ENCODE peak calls at places on chromosomes 16 and 17, in seven cellular contexts. B is H1, S is H9, T is neuronal stem cell, R is IMR-90, A is mesenchymal stem cell, D is trophoblast cell. N is an unnamed sample.

GRCh38 chr16:70432800-70433455 is 6.0 kb downstream of the ST3GAL2 start:
- DNase-seq in S (no peak), D (no peak), T (no peak), B (no peak), R (no peak), A (peak), N (no peak)

GRCh38 chr17:46190763-46191162 is 2.5 kb downstream of the KANSL1 start:
- DNase-seq in B (no peak), R (peak), S (no peak), A (no peak), D (no peak), T (no peak), N (no peak)

GRCh38 chr16:11748023-11748403 is 5.4 kb upstream of the TXNDC11 start:
- DNase-seq in A (no peak), R (no peak), T (no peak), D (no peak), B (no peak), S (no peak), N (no peak)

GRCh38 chr17:57903961-57904360 is 51.3 kb downstream of the CUEDC1 start:
- DNase-seq in D (no peak), T (no peak), S (no peak), R (no peak), A (no peak), B (no peak), N (no peak)

GRCh38 chr16:89114159-89114981 is 20.7 kb downstream of the ACSF3 start:
- DNase-seq in S (peak), T (peak), A (no peak), B (no peak), D (no peak), R (no peak), N (peak)

GRCh38 chr17:48681609-48682008 is 40.7 kb downstream of the PRAC1 start:
- DNase-seq in S (no peak), D (no peak), R (no peak), B (no peak), T (no peak), A (no peak), N (no peak)

GRCh38 chr16:3564889-3565141 is 12.4 kb downstream of the NLRC3 start:
- DNase-seq in S (no peak), R (no peak), A (no peak), D (no peak), B (no peak), T (no peak), N (no peak)

GRCh38 chr16:12016166-12016947 is 39.8 kb downstream of the SNX29 start:
- DNase-seq in T (no peak), S (no peak), B (no peak), A (no peak), R (peak), D (no peak), N (no peak)

GRCh38 chr17:27233059-27233458 is 60.9 kb upstream of the WSB1 start:
- DNase-seq in R (no peak), S (no peak), D (no peak), A (no peak), B (no peak), T (no peak), N (no peak)

GRCh38 chr17:27230996-27231395 is 62.9 kb upstream of the WSB1 start:
- DNase-seq in R (no peak), S (no peak), D (no peak), T (no peak), B (no peak), A (no peak), N (no peak)

GRCh38 chr17:27232328-27232727 is 61.6 kb upstream of the WSB1 start:
- DNase-seq in A (no peak), S (no peak), T (no peak), R (no peak), B (no peak), D (no peak), N (no peak)

GRCh38 chr17:27236710-27237315 is 57.1 kb upstream of the WSB1 start:
- DNase-seq in D (peak), B (no peak), T (peak), R (peak), S (peak), A (peak), N (peak)

GRCh38 chr17:27233783-27234182 is 60.1 kb upstream of the WSB1 start:
- DNase-seq in R (no peak), S (no peak), B (no peak), D (no peak), A (no peak), T (no peak), N (no peak)
- H3K4me2 ChIP-seq in R (no peak), S (no peak), B (no peak), D (no peak), A (no peak), T (no peak), N (no peak)

GRCh38 chr16:85148959-85149358 is 36.7 kb upstream of the CIBAR2 start:
- DNase-seq in A (peak), D (no peak), B (no peak), R (no peak), T (no peak), S (no peak), N (no peak)

GRCh38 chr16:85145734-85146531 is 33.7 kb upstream of the CIBAR2 start:
- DNase-seq in R (no peak), S (no peak), B (no peak), T (no peak), A (no peak), D (peak), N (no peak)

GRCh38 chr16:85145188-85145587 is 32.9 kb upstream of the CIBAR2 start:
- DNase-seq in T (no peak), B (no peak), D (no peak), A (no peak), S (no peak), R (no peak), N (no peak)

GRCh38 chr16:85146532-85146797 is 34.2 kb upstream of the CIBAR2 start:
- DNase-seq in B (no peak), S (no peak), D (no peak), T (no peak), R (no peak), A (no peak), N (no peak)

GRCh38 chr16:85146922-85147651 is 34.8 kb upstream of the CIBAR2 start:
- DNase-seq in B (no peak), S (no peak), R (no peak), A (peak), D (peak), T (no peak), N (peak)
- H3K27ac ChIP-seq in B (no peak), S (no peak), R (no peak), A (no peak), D (no peak), T (no peak), N (no peak)

GRCh38 chr16:10694830-10695229 is at the start of gene TEKT5:
- DNase-seq in A (no peak), R (no peak), T (no peak), S (no peak), B (no peak), D (no peak), N (no peak)
- H2BK120ac ChIP-seq in A (no peak), R (no peak), T (no peak), S (no peak), B (no peak), D (no peak), N (no peak)

DNA sequence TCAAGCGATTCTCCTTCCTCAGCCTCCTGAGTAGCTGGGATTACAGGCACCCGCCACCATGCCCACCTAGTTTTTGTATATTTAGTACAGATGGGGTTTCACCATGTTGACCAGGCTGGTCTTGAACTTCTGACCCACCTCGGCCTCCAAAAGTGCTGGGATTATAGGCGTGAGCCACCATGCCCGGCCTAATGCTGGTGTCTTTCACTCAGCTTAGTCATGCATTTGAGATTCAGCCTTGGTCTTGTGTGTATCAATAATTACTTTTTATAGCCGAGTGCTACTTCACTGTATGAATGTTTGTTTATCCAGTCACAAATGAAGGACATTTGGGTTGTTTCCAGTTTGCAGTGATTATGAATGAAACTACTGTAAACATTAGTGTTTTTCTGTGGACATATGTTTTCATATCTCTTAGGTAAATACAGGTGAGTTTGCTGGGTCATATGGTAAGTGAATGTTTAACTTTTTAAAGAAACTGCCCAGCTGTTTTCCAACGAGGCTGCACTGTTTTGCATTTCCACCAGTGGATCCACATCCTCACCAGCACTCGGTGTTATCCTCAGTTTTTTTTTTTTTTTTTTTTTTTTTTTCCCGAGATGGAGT is 11.0 kb upstream of the PLCG2 start:
- DNase-seq in T (no peak), D (no peak), B (no peak), S (no peak), R (no peak), A (no peak), N (no peak)
- H3K4me2 ChIP-seq in T (no peak), D (no peak), B (no peak), S (no peak), R (no peak), A (no peak), N (no peak)

GRCh38 chr17:63709110-63709509 is 9.2 kb upstream of the LIMD2 start:
- DNase-seq in D (no peak), B (no peak), S (no peak), T (no peak), R (no peak), A (no peak), N (no peak)

GRCh38 chr17:63718981-63719380 is 19.1 kb upstream of the LIMD2 start:
- DNase-seq in T (no peak), A (no peak), B (no peak), D (no peak), S (no peak), R (no peak), N (no peak)

GRCh38 chr17:63716426-63716825 is 16.5 kb upstream of the LIMD2 start:
- DNase-seq in D (no peak), S (no peak), T (no peak), R (no peak), A (no peak), B (no peak), N (no peak)

DNA sequence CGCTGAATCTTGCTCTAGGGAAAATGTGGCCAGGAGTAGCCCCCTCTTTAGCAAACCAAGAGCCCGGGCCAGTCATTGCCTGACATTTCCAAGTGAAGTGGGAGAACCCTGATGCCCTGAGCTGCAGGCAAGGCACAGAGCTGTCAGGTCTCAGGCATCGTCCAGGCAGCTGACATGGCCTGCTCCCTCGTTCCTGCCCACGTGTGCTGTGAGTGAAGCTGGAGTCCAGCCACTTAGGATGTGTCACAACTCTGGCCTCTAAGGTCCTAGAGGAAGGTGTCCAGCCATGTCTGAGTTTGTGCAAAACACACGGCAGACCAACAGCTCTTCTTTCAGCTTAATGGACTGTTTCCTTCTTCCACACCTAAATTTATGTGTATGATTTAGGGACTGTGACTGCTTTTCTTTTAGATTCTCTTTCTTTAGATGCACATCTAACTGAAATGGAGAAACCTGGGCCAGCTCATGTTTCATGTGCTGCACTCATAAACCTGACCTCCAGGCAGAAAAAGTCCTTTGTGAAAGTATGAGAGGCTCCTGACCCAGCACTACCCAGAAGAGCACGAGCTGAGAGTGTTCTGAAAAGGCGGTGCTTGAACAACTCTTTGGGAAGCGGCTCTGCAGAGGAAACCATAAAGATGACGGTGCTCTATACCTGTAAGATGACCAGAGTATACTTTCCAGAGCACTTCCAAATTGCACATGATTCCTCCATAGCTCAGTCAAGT is 14.8 kb upstream of the LIMD2 start:
- DNase-seq in S (no peak), T (no peak), R (peak), A (peak), D (no peak), B (no peak), N (no peak)
- H3K27ac ChIP-seq in S (no peak), T (no peak), R (no peak), A (no peak), D (no peak), B (no peak), N (no peak)

DNA sequence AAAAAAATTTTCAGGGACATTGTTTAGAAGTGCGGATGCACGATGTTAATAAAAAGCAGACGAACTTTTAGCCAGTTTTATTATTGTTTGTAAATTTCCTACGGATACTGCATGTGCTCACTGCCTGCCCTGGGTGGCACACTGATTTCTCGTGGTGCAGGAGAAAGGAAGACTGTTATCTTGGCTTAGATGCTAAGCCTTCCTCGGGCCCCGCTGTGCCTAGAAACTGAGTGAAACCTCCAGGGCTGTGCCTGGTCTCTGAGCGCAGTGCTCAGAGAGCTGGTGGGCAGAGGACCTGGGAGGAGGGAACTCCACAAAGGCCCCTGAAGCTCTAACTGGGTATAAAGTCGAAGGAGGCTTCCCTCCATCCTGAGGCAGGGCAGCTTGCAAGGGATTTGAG is 35.4 kb upstream of the TNRC6C start:
- DNase-seq in T (no peak), R (no peak), D (no peak), A (no peak), S (no peak), B (no peak), N (no peak)
- H2BK120ac ChIP-seq in T (peak), R (no peak), D (no peak), A (no peak), S (no peak), B (no peak), N (no peak)

DNA sequence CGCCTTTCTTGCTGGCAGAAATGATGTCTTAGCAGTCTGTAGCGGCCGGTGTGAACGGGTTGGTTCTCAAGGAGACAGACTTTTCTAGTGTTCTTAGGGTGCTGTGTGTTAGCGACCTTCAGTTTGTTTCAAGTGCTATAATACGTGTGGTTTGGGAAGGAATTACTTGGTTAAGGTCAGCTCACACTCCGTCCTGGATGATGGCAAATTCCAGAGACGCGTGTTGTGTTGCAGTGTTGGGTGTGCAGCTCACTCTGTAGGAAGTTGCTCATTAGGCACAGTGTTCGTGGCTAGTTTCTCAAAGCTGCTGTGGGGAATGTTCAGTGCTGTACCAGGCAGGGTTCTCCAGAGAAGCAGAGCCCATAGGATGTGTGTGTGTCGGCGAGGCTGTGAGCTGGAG is 37.7 kb downstream of the ZNF750 start:
- DNase-seq in T (no peak), S (no peak), R (peak), D (no peak), B (no peak), A (peak), N (no peak)
- H3K4me2 ChIP-seq in T (no peak), S (no peak), R (no peak), D (no peak), B (no peak), A (no peak), N (no peak)

GRCh38 chr17:69597898-69598692 is 183.6 kb downstream of the MAP2K6 start:
- DNase-seq in T (no peak), A (peak), B (no peak), R (peak), D (peak), S (no peak), N (no peak)
- H3K27ac ChIP-seq in T (no peak), A (no peak), B (no peak), R (peak), D (no peak), S (no peak), N (no peak)

DNA sequence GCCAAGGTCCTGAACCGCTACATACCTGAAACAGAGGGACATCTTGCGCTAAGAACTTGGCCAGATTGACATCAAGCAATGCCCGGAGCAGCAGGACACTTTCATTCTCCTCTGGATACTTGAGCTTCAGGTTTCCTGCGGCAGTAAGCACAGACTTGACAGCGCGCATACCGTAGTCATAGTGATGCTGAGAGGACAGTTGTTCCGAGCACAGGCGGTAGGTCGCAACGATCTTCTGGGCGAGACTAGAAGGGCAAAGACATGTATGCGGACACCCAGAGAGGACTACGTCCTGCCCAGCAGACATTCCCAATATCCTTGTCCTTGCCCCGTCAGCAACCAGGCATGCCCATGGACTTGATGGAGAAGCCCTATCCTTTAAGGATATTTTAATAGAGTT is 112.9 kb downstream of the DNAH3 start:
- DNase-seq in R (no peak), D (no peak), A (no peak), T (no peak), S (no peak), B (no peak), N (no peak)
- H2BK120ac ChIP-seq in R (no peak), D (no peak), A (no peak), T (no peak), S (no peak), B (no peak), N (no peak)

N was measured in mesendoderm.